ENCODE peak calls at places on chromosomes 7 and 10, in eight cellular contexts. One of them, this sample, is unnamed.
A peak's percentile ranks its signal among the peaks of the same experiment; 100 is the strongest.

GRCh38 chr10:90318659-90319058 is 539.2 kb downstream of the HTR7 start:
- DNase-seq in activated T-helper 1 cell treated with Interleukin-2 at 50 U/mL for 16 hours: no peak
- DNase-seq in activated naive CD8-positive, alpha-beta T cell treated with anti-CD3 and anti-CD28 coated beads, Interleukin-2, amount 50 U/mL, for 24 hours: no peak
- DNase-seq in neural progenitor cell: no peak
- DNase-seq in KBM-7: peak; percentile 8
- DNase-seq in left ventricle myocardium superior: no peak
- DNase-seq in LNCaP clone FGC: no peak
- DNase-seq in HEK293T: no peak
- DNase-seq in this sample: no peak

GRCh38 chr10:34710391-34710751 is 104.7 kb downstream of the PARD3 start:
- DNase-seq in activated naive CD8-positive, alpha-beta T cell treated with anti-CD3 and anti-CD28 coated beads, Interleukin-2, amount 50 U/mL, for 24 hours: no peak
- DNase-seq in neural progenitor cell: no peak
- DNase-seq in KBM-7: no peak
- DNase-seq in activated T-helper 1 cell treated with Interleukin-2 at 50 U/mL for 16 hours: no peak
- DNase-seq in left ventricle myocardium superior: no peak
- DNase-seq in LNCaP clone FGC: no peak
- DNase-seq in HEK293T: no peak
- DNase-seq in this sample: peak; percentile 68

GRCh38 chr10:129845081-129845823 is 118.8 kb downstream of the EBF3 start:
- DNase-seq in left ventricle myocardium superior: no peak
- DNase-seq in HEK293T: no peak
- DNase-seq in LNCaP clone FGC: no peak
- DNase-seq in activated T-helper 1 cell treated with Interleukin-2 at 50 U/mL for 16 hours: no peak
- DNase-seq in activated naive CD8-positive, alpha-beta T cell treated with anti-CD3 and anti-CD28 coated beads, Interleukin-2, amount 50 U/mL, for 24 hours: no peak
- DNase-seq in neural progenitor cell: no peak
- DNase-seq in KBM-7: no peak
- DNase-seq in this sample: no peak

GRCh38 chr7:25786958-25787730 is 364.9 kb upstream of the NFE2L3 start:
- DNase-seq in LNCaP clone FGC: no peak
- DNase-seq in activated naive CD8-positive, alpha-beta T cell treated with anti-CD3 and anti-CD28 coated beads, Interleukin-2, amount 50 U/mL, for 24 hours: no peak
- DNase-seq in left ventricle myocardium superior: no peak
- DNase-seq in neural progenitor cell: no peak
- DNase-seq in KBM-7: no peak
- DNase-seq in HEK293T: no peak
- DNase-seq in activated T-helper 1 cell treated with Interleukin-2 at 50 U/mL for 16 hours: no peak
- DNase-seq in this sample: no peak

GRCh38 chr10:75845538-75845937 is 414.1 kb downstream of the LRMDA start:
- DNase-seq in HEK293T: no peak
- DNase-seq in left ventricle myocardium superior: no peak
- DNase-seq in activated T-helper 1 cell treated with Interleukin-2 at 50 U/mL for 16 hours: no peak
- DNase-seq in LNCaP clone FGC: no peak
- DNase-seq in neural progenitor cell: no peak
- DNase-seq in KBM-7: no peak
- DNase-seq in activated naive CD8-positive, alpha-beta T cell treated with anti-CD3 and anti-CD28 coated beads, Interleukin-2, amount 50 U/mL, for 24 hours: no peak
- DNase-seq in this sample: no peak

GRCh38 chr7:84975586-84976185 is 211.2 kb downstream of the SEMA3D start:
- DNase-seq in left ventricle myocardium superior: no peak
- DNase-seq in LNCaP clone FGC: no peak
- DNase-seq in HEK293T: no peak
- DNase-seq in KBM-7: no peak
- DNase-seq in neural progenitor cell: no peak
- DNase-seq in activated T-helper 1 cell treated with Interleukin-2 at 50 U/mL for 16 hours: no peak
- DNase-seq in activated naive CD8-positive, alpha-beta T cell treated with anti-CD3 and anti-CD28 coated beads, Interleukin-2, amount 50 U/mL, for 24 hours: no peak
- DNase-seq in this sample: no peak

GRCh38 chr7:114949227-114949626 is 27.3 kb downstream of the MDFIC start:
- DNase-seq in KBM-7: no peak
- DNase-seq in left ventricle myocardium superior: no peak
- DNase-seq in HEK293T: no peak
- DNase-seq in activated T-helper 1 cell treated with Interleukin-2 at 50 U/mL for 16 hours: no peak
- DNase-seq in neural progenitor cell: no peak
- DNase-seq in LNCaP clone FGC: no peak
- DNase-seq in activated naive CD8-positive, alpha-beta T cell treated with anti-CD3 and anti-CD28 coated beads, Interleukin-2, amount 50 U/mL, for 24 hours: no peak
- DNase-seq in this sample: no peak

GRCh38 chr7:7228472-7228871 is 46.1 kb downstream of the C1GALT1 start:
- DNase-seq in left ventricle myocardium superior: no peak
- DNase-seq in activated naive CD8-positive, alpha-beta T cell treated with anti-CD3 and anti-CD28 coated beads, Interleukin-2, amount 50 U/mL, for 24 hours: no peak
- DNase-seq in LNCaP clone FGC: no peak
- DNase-seq in KBM-7: no peak
- DNase-seq in HEK293T: no peak
- DNase-seq in neural progenitor cell: no peak
- DNase-seq in activated T-helper 1 cell treated with Interleukin-2 at 50 U/mL for 16 hours: no peak
- DNase-seq in this sample: no peak

GRCh38 chr10:35462491-35462934 is 126.2 kb downstream of the CCNY start:
- DNase-seq in left ventricle myocardium superior: no peak
- DNase-seq in HEK293T: no peak
- DNase-seq in activated naive CD8-positive, alpha-beta T cell treated with anti-CD3 and anti-CD28 coated beads, Interleukin-2, amount 50 U/mL, for 24 hours: no peak
- DNase-seq in KBM-7: no peak
- DNase-seq in LNCaP clone FGC: no peak
- DNase-seq in neural progenitor cell: peak; percentile 82
- DNase-seq in activated T-helper 1 cell treated with Interleukin-2 at 50 U/mL for 16 hours: no peak
- DNase-seq in this sample: no peak

GRCh38 chr7:82595176-82595575 is 151.6 kb upstream of the CACNA2D1 start:
- DNase-seq in activated T-helper 1 cell treated with Interleukin-2 at 50 U/mL for 16 hours: no peak
- DNase-seq in left ventricle myocardium superior: no peak
- DNase-seq in KBM-7: peak; percentile 37
- DNase-seq in HEK293T: no peak
- DNase-seq in LNCaP clone FGC: no peak
- DNase-seq in activated naive CD8-positive, alpha-beta T cell treated with anti-CD3 and anti-CD28 coated beads, Interleukin-2, amount 50 U/mL, for 24 hours: no peak
- DNase-seq in neural progenitor cell: no peak
- DNase-seq in this sample: no peak

GRCh38 chr10:69232252-69232651 is 12.1 kb downstream of the HKDC1 start:
- DNase-seq in HEK293T: no peak
- DNase-seq in LNCaP clone FGC: no peak
- DNase-seq in left ventricle myocardium superior: no peak
- DNase-seq in activated T-helper 1 cell treated with Interleukin-2 at 50 U/mL for 16 hours: no peak
- DNase-seq in activated naive CD8-positive, alpha-beta T cell treated with anti-CD3 and anti-CD28 coated beads, Interleukin-2, amount 50 U/mL, for 24 hours: no peak
- DNase-seq in neural progenitor cell: no peak
- DNase-seq in KBM-7: no peak
- DNase-seq in this sample: no peak

GRCh38 chr10:46092523-46093195 is 46.6 kb upstream of the MSMB start:
- DNase-seq in activated T-helper 1 cell treated with Interleukin-2 at 50 U/mL for 16 hours: no peak
- DNase-seq in KBM-7: peak; percentile 91
- DNase-seq in left ventricle myocardium superior: no peak
- DNase-seq in activated naive CD8-positive, alpha-beta T cell treated with anti-CD3 and anti-CD28 coated beads, Interleukin-2, amount 50 U/mL, for 24 hours: no peak
- DNase-seq in neural progenitor cell: no peak
- DNase-seq in LNCaP clone FGC: no peak
- DNase-seq in HEK293T: no peak
- DNase-seq in this sample: no peak